ENCODE peak calls at places on chromosomes 3 and 15, in six cellular contexts. G, W, V, B, X and M are unnamed samples.

GRCh38 chr15:59222906-59223579 is 16.4 kb downstream of the LDHAL6B start:
- DNase-seq in G (no peak), W (no peak), V (no peak), B (no peak), X (no peak), M (no peak)

GRCh38 chr3:130601662-130602061 is 84.7 kb downstream of the COL6A6 start:
- DNase-seq in G (no peak), W (no peak), V (no peak), B (peak), X (peak), M (no peak)

GRCh38 chr3:157493627-157494550 is 9.3 kb downstream of the VEPH1 start:
- DNase-seq in G (no peak), W (no peak), V (no peak), B (peak), X (peak), M (no peak)

GRCh38 chr3:119293105-119293683 is 989 bp upstream of the ARHGAP31 start:
- DNase-seq in G (no peak), W (no peak), V (no peak), B (no peak), X (no peak), M (no peak)

GRCh38 chr15:85563328-85563727 is 182.9 kb downstream of the AKAP13 start:
- DNase-seq in G (no peak), W (no peak), V (peak), B (no peak), X (peak), M (no peak)

GRCh38 chr3:81270603-81271371 is 490.7 kb downstream of the GBE1 start:
- DNase-seq in G (no peak), W (no peak), V (no peak), B (no peak), X (no peak), M (no peak)

GRCh38 chr3:182710557-182711157 is 82.6 kb upstream of the ATP11B start:
- DNase-seq in G (no peak), W (no peak), V (no peak), B (peak), X (peak), M (no peak)

GRCh38 chr15:64536244-64536836 is 76.0 kb downstream of the ZNF609 start:
- DNase-seq in G (no peak), W (no peak), V (no peak), B (peak), X (peak), M (no peak)

GRCh38 chr15:64697911-64698369 is 77.4 kb downstream of the RBPMS2 start:
- DNase-seq in G (no peak), W (no peak), V (no peak), B (peak), X (peak), M (no peak)

GRCh38 chr3:170368921-170369320 is 11.4 kb downstream of the SKIL start:
- DNase-seq in G (no peak), W (no peak), V (no peak), B (peak), X (no peak), M (no peak)

GRCh38 chr3:4945318-4945717 is 33.9 kb upstream of the BHLHE40 start:
- DNase-seq in G (no peak), W (no peak), V (no peak), B (no peak), X (no peak), M (no peak)

GRCh38 chr3:175606650-175607318 is 747.6 kb downstream of the NAALADL2 start:
- DNase-seq in G (no peak), W (no peak), V (no peak), B (peak), X (peak), M (no peak)

GRCh38 chr3:3800076-3800448 is 831 bp downstream of the LRRN1 start:
- DNase-seq in G (no peak), W (no peak), V (peak), B (no peak), X (peak), M (peak)

GRCh38 chr15:53260647-53261046 is 470.5 kb upstream of the ONECUT1 start:
- DNase-seq in G (no peak), W (no peak), V (no peak), B (no peak), X (no peak), M (no peak)

GRCh38 chr15:90011705-90012104 is 10.6 kb downstream of the ZNF710 start:
- DNase-seq in G (no peak), W (no peak), V (no peak), B (no peak), X (no peak), M (no peak)

GRCh38 chr3:124107074-124107473 is 115.2 kb upstream of the ROPN1 start:
- DNase-seq in G (no peak), W (no peak), V (no peak), B (no peak), X (peak), M (no peak)

GRCh38 chr3:47978386-47978785 is 37.8 kb downstream of the MAP4 start:
- DNase-seq in G (no peak), W (no peak), V (no peak), B (peak), X (no peak), M (no peak)

GRCh38 chr15:69469467-69470191 is 17.0 kb downstream of the RPLP1 start:
- DNase-seq in G (no peak), W (no peak), V (no peak), B (peak), X (peak), M (no peak)

GRCh38 chr3:119063471-119063870 is 28.8 kb upstream of the IGSF11 start:
- DNase-seq in G (no peak), W (no peak), V (no peak), B (no peak), X (no peak), M (no peak)

GRCh38 chr3:20696393-20697045 is 510.5 kb upstream of the SGO1 start:
- DNase-seq in G (no peak), W (no peak), V (no peak), B (no peak), X (no peak), M (no peak)

GRCh38 chr15:82570721-82571519 is 30.7 kb upstream of the RPS17 start:
- DNase-seq in G (no peak), W (no peak), V (peak), B (peak), X (peak), M (no peak)

GRCh38 chr3:60774617-60775016 is 476.6 kb downstream of the FHIT start:
- DNase-seq in G (no peak), W (no peak), V (no peak), B (no peak), X (no peak), M (no peak)

GRCh38 chr15:85582719-85583089 is 202.3 kb downstream of the AKAP13 start:
- DNase-seq in G (peak), W (peak), V (no peak), B (no peak), X (peak), M (peak)

GRCh38 chr3:98325055-98325454 is 28.6 kb upstream of the OR5K4 start:
- DNase-seq in G (no peak), W (no peak), V (peak), B (no peak), X (no peak), M (no peak)

GRCh38 chr3:63278171-63278999 is at the start of gene SYNPR:
- DNase-seq in G (no peak), W (no peak), V (peak), B (no peak), X (no peak), M (peak)

GRCh38 chr3:13104511-13104910 is 31.3 kb upstream of the IQSEC1 start:
- DNase-seq in G (no peak), W (no peak), V (peak), B (no peak), X (no peak), M (peak)

GRCh38 chr3:183178833-183179549 is 16.5 kb upstream of the LAMP3 start:
- DNase-seq in G (no peak), W (peak), V (peak), B (peak), X (peak), M (peak)